ENCODE peak calls at places on chromosome 3, in six cellular contexts. I, X, V, D, O and Y are unnamed samples. For H3K4me1, the result is how much of the 10 kb centered on the place peaks cover.

GRCh38 chr3:129007792-129008191 is 6.7 kb downstream of the EFCC1 start:
- DNase-seq in X (no peak), V (no peak), I (no peak), D (no peak), O (no peak), Y (no peak)

GRCh38 chr3:28347374-28348285 is 891 bp upstream of the ZCWPW2 start:
- DNase-seq in I (no peak), X (peak), V (no peak), D (no peak), O (no peak), Y (no peak)

GRCh38 chr3:38473229-38473628 is 19.5 kb downstream of the ACVR2B start:
- DNase-seq in I (no peak), O (no peak), D (no peak), V (no peak), X (peak), Y (no peak)

GRCh38 chr3:52983828-52984227 is 62.0 kb downstream of the SFMBT1 start:
- DNase-seq in V (no peak), O (no peak), X (no peak), I (no peak), D (no peak), Y (no peak)

GRCh38 chr3:37945803-37946530 is 44.6 kb upstream of the VILL start:
- DNase-seq in V (no peak), I (no peak), X (peak), O (peak), D (no peak), Y (no peak)

GRCh38 chr3:85821130-85821756 is 862.5 kb downstream of the CADM2 start:
- DNase-seq in I (peak), O (peak), X (no peak), V (peak), D (peak), Y (no peak)

GRCh38 chr3:155019576-155019975 is 60.5 kb upstream of the MME start:
- DNase-seq in D (no peak), O (peak), I (no peak), X (peak), V (no peak), Y (no peak)

GRCh38 chr3:59280113-59280512 is 230.3 kb upstream of the CFAP20DC start:
- DNase-seq in X (no peak), O (no peak), V (no peak), D (no peak), I (no peak), Y (no peak)

GRCh38 chr3:65678480-65678879 is 360.2 kb downstream of the MAGI1 start:
- DNase-seq in O (no peak), V (no peak), X (no peak), I (no peak), D (no peak), Y (no peak)

GRCh38 chr3:21729888-21730459 is 21.0 kb downstream of the ZNF385D start:
- DNase-seq in O (no peak), I (no peak), X (no peak), V (no peak), D (no peak), Y (no peak)

GRCh38 chr3:132283440-132283839 is 33.8 kb upstream of the ACP3 start:
- DNase-seq in O (peak), D (no peak), V (no peak), I (no peak), X (peak), Y (no peak)

GRCh38 chr3:153693207-153693606 is 428.0 kb upstream of the ARHGEF26 start:
- DNase-seq in D (no peak), I (no peak), X (no peak), O (no peak), V (no peak), Y (no peak)

DNA sequence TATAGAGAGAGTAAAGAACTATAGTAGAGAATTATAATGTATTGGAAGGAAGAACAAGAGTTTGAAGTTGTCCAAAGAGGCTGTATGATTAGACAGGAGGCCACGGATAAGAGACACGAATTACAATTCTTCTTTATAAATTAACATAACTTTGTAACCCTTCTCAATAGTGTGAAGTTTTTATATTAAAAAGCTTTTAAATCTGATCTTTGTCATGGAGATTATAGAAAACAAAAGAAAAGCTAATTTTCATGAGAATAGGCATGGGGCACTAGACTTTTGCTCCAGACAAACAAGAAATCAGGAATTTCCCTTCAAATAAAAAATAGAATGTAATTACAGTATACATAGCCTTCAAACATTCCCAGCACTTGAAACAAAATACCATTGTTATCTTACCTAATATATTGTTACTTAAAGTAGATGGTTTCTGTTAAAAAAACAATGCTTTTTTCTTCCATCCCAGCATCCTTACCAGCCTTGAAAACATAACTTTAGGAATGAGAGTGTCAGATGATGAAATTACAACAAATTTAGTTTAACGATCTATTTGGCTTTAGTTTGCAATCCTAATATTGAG is 432.6 kb upstream of the ARHGEF26 start:
- DNase-seq in I (no peak), V (no peak), O (no peak), D (no peak), X (no peak), Y (no peak)
- H3K4me3 ChIP-seq in I (no peak), V (no peak), O (no peak), D (no peak), X (no peak), Y (no peak)

GRCh38 chr3:49177073-49177472 is 5.7 kb downstream of the KLHDC8B start:
- DNase-seq in D (no peak), I (no peak), X (no peak), O (no peak), V (no peak), Y (no peak)
- H3K4me1 ChIP-seq in D (under half), I (under half), X (under half), O (under half), V (under half), Y (under half)

DNA sequence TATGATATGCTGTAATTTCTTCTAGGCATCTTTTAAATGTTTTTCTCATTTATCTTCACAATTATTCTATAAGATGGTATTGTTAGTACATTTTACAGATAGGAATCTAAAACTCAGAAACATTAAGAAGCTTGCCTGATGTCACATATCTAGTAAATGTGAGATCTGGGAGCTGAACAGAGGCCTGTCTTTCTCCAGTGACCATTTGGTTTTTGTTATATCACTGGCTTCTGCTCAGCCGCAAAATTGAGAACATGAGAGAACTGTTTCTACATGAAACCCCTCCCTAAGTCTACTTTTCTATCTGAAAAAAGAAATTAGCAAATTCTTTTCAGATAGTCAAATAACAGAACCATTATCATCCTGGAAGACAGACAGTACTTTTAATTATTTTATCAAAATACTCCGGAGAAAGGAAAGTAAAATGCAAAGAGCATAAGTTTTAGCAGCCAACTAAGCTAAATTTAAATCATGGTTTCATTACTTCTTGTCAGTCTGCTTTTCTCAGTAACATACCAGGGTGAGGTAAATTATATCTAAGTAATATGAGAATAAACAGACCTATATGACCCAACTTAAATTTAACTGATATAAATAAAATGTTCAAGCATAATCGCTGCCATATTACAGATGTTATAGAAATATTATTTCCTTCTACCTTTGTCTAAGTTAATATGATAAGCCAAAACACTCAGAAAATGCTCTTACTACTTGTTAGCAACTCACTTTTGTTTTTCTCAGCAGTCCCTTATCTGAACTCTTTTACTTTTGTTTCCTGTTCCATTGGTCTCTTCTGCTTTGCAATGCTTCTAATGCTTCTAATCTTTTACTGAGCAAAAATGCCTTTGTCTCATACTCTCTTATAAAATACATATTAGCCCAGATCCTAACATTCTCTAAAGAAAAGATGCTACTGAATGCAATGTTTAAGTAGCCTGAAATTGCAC is 68.0 kb upstream of the MBNL1 start:
- DNase-seq in I (peak), V (no peak), D (no peak), X (no peak), O (no peak), Y (no peak)
- H3K4me3 ChIP-seq in I (peak), V (no peak), D (no peak), X (no peak), O (no peak), Y (no peak)

GRCh38 chr3:99859855-99860254 is 42.2 kb downstream of the CMSS1 start:
- DNase-seq in O (peak), V (no peak), X (peak), D (no peak), I (no peak), Y (no peak)
- H3K4me1 ChIP-seq in O (under half), V (under half), X (under half), D (under half), I (under half), Y (under half)